ENCODE peak calls at places on chromosomes 7 and 10, in six cellular contexts. O, S, W, L, J and Q are unnamed samples.
A peak's percentile ranks its signal among the peaks of the same experiment; 100 is the strongest.

GRCh38 chr10:132722980-132723970 is 62.7 kb downstream of the NKX6-2 start:
- DNase-seq in L (no peak), O (no peak), S (no peak), J (no peak), W (no peak), Q (no peak)

GRCh38 chr10:69936091-69936490 is 116.6 kb upstream of the MACROH2A2 start:
- DNase-seq in S (no peak), O (no peak), L (no peak), J (no peak), W (no peak), Q (no peak)

GRCh38 chr7:56083150-56083785 is 9.5 kb downstream of the PHKG1 start:
- DNase-seq in S (peak; percentile 72), W (peak; percentile 81), J (no peak), O (no peak), L (no peak), Q (no peak)

GRCh38 chr10:51342381-51342780 is 268.1 kb downstream of the PRKG1 start:
- DNase-seq in L (no peak), S (no peak), W (no peak), O (no peak), J (no peak), Q (no peak)

GRCh38 chr10:75238182-75239180 is 2.7 kb upstream of the COMTD1 start:
- DNase-seq in J (no peak), L (no peak), S (peak; percentile 36), W (peak; percentile 74), O (no peak), Q (no peak)

GRCh38 chr7:94971051-94971867 is 63.9 kb downstream of the PPP1R9A start:
- DNase-seq in O (no peak), L (peak; percentile 72), W (no peak), S (no peak), J (no peak), Q (no peak)

GRCh38 chr7:143490719-143491306 is 13.1 kb downstream of the TAS2R41 start:
- DNase-seq in W (no peak), L (peak; percentile 30), O (peak; percentile 24), S (no peak), J (no peak), Q (no peak)

GRCh38 chr7:4712371-4713182 is 30.5 kb downstream of the FOXK1 start:
- DNase-seq in J (no peak), W (peak; percentile 9), L (peak; percentile 76), O (peak; percentile 51), S (no peak), Q (no peak)

GRCh38 chr7:100951172-100951571 is 1.8 kb downstream of the MUC3A start:
- DNase-seq in O (no peak), J (no peak), L (no peak), S (no peak), W (no peak), Q (no peak)

GRCh38 chr7:44056681-44057080 is 8.7 kb downstream of the PGAM2 start:
- DNase-seq in O (no peak), J (peak; percentile 9), S (peak; percentile 11), L (no peak), W (peak; percentile 38), Q (no peak)

GRCh38 chr7:44050121-44050914 is 5.8 kb downstream of the DBNL start:
- DNase-seq in L (no peak), J (no peak), O (no peak), W (peak; percentile 22), S (no peak), Q (no peak)

GRCh38 chr7:44050915-44051560 is 6.5 kb downstream of the DBNL start:
- DNase-seq in S (no peak), O (no peak), J (no peak), L (no peak), W (peak; percentile 12), Q (no peak)

GRCh38 chr7:44051611-44052220 is 7.2 kb downstream of the DBNL start:
- DNase-seq in L (no peak), W (peak; percentile 14), S (no peak), O (no peak), J (peak; percentile 9), Q (no peak)

DNA sequence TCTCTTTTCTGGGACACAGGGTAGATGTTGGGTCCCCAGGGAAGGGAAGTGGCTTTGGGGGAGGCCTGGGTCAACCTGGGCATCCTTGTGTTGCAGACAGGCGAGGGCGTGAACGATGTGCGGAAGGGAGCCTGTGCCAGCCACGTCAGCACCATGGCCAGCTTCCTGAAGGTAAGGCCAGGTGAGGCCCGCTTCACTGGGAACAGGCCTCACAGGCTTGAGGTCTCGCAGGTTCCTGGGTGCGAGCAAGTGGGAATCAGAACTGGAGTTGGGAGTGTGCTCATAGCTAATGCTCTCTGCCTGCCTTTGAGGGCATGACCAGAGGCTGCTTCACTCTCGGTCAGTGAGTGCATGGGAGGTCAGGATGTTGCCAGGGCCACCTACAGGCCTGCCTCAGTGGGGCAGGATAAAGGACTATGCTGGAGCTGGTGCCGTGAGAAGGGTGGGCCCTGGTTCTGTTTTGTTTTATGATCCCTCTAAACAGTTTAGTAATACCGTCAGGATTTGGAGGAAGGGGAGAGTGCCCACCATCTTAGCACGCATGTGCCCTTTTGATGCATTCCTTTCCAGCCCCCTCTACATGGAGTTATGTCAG is 8.4 kb downstream of the DBNL start:
- DNase-seq in J (no peak), L (no peak), O (no peak), W (peak; percentile 49), S (peak; percentile 3), Q (no peak)
- H3K4me1 ChIP-seq in J (no peaks in the 10 kb centered on the region), L (peaks cover 5% of the 10 kb centered on the region), O (no peaks in the 10 kb centered on the region), W (no peaks in the 10 kb centered on the region), S (peaks cover 49% of the 10 kb centered on the region), Q (peaks cover 23% of the 10 kb centered on the region)

GRCh38 chr10:11285171-11285570 is 267.5 kb downstream of the CELF2 start:
- DNase-seq in O (no peak), S (no peak), L (no peak), J (no peak), W (no peak), Q (no peak)

GRCh38 chr10:11286261-11286989 is 268.8 kb downstream of the CELF2 start:
- DNase-seq in W (no peak), O (no peak), L (no peak), S (no peak), J (no peak), Q (no peak)

GRCh38 chr10:11290156-11290890 is 272.7 kb downstream of the CELF2 start:
- DNase-seq in L (no peak), S (no peak), W (no peak), O (no peak), J (no peak), Q (no peak)

GRCh38 chr10:11284291-11285085 is 266.8 kb downstream of the CELF2 start:
- DNase-seq in J (no peak), L (no peak), S (no peak), W (no peak), O (no peak), Q (no peak)

DNA sequence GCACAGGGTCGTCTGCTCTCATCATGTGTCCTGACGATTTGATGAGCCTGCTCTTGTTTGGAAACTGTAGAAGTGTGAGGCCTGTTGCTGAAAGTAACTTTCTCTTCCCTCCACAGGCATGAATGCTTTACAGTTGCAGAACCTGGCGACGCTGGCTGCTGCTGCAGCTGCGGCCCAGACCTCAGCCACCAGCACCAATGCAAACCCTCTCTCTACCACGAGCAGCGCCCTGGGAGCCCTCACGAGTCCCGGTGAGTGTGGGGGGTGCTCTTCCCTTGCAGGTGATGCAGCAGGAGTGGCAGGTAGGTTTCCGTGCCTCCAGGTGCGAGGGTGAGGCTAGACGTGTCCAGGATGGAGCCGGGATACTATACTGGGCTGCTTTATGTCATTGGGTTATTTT is 270.6 kb downstream of the CELF2 start:
- DNase-seq in O (no peak), S (no peak), J (no peak), L (no peak), W (no peak), Q (no peak)
- H3K27ac ChIP-seq in O (no peak overlapping the region), S (no peak overlapping the region), J (no peak overlapping the region), L (no peak overlapping the region), W (no peak overlapping the region), Q (no peak overlapping the region)

GRCh38 chr7:141462958-141463357 is 88.3 kb upstream of the AGK start:
- DNase-seq in O (no peak), L (no peak), W (no peak), S (no peak), J (no peak), Q (no peak)
- H3K27me3 ChIP-seq in O (no peaks in the 10 kb centered on the region), L (peaks cover 30% of the 10 kb centered on the region), W (no peaks in the 10 kb centered on the region), S (no peaks in the 10 kb centered on the region), J (no peaks in the 10 kb centered on the region), Q (no peaks in the 10 kb centered on the region)

GRCh38 chr10:103663802-103664201 is 170.3 kb downstream of the NEURL1 start:
- DNase-seq in W (peak; percentile 79), L (no peak), S (peak; percentile 49), O (no peak), J (no peak), Q (no peak)
- H3K4me1 ChIP-seq in W (no peaks in the 10 kb centered on the region), L (peaks cover 48% of the 10 kb centered on the region), S (peaks cover 94% of the 10 kb centered on the region), O (peaks cover 20% of the 10 kb centered on the region), J (peaks cover 3% of the 10 kb centered on the region), Q (peaks cover 24% of the 10 kb centered on the region)

DNA sequence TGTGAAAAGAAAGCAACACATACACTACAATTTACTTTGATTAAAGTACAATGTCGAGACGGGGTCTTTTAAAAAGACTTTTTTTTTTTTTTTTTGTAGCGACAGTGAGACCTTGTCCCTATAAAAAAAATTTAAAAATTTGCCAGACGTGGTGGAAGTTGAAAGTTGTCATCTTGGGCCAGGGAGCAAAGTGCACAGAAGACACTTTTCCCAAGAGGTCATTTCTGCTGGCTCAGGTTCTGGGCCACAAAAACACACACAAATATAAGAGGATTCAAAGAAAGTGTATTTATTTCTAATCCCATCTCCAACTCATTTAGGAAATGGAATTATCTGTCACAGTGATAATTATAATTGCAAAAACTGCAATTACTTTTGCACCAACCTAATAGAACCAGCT is 24.7 kb downstream of the SLC26A3 start:
- DNase-seq in W (no peak), J (no peak), O (no peak), S (no peak), L (no peak), Q (no peak)
- H3K27ac ChIP-seq in W (no peak overlapping the region), J (no peak overlapping the region), O (no peak overlapping the region), S (no peak overlapping the region), L (peak overlapping the region; percentile 85), Q (no peak overlapping the region)